ENCODE peak calls at places on chromosomes 1 and 21, in six cellular contexts. X, L, K, P, E and G are unnamed samples.

GRCh38 chr1:201876148-201876547 is 12.6 kb upstream of the SHISA4 start:
- DNase-seq in X (no peak), L (no peak), K (no peak), P (no peak), E (no peak), G (no peak)

GRCh38 chr1:200198247-200198646 is 170.7 kb downstream of the NR5A2 start:
- DNase-seq in X (no peak), L (no peak), K (no peak), P (no peak), E (no peak), G (no peak)

GRCh38 chr1:156146749-156147405 is 6.5 kb upstream of the SEMA4A start:
- DNase-seq in X (no peak), L (no peak), K (no peak), P (no peak), E (no peak), G (no peak)

GRCh38 chr1:109652446-109652845 is 3.5 kb upstream of the GSTM4 start:
- DNase-seq in X (no peak), L (no peak), K (no peak), P (no peak), E (no peak), G (no peak)

GRCh38 chr21:41593051-41593783 is 85.3 kb upstream of the TMPRSS2 start:
- DNase-seq in X (no peak), L (no peak), K (no peak), P (no peak), E (no peak), G (no peak)

GRCh38 chr1:238465449-238465848 is 574.7 kb upstream of the ZP4 start:
- DNase-seq in X (no peak), L (no peak), K (no peak), P (no peak), E (no peak), G (no peak)

GRCh38 chr1:222087207-222087920 is 345.5 kb upstream of the DUSP10 start:
- DNase-seq in X (no peak), L (no peak), K (no peak), P (no peak), E (no peak), G (no peak)

GRCh38 chr21:36976882-36977651 is 10.6 kb upstream of the HLCS start:
- DNase-seq in X (peak; percentile 41), L (peak; percentile 30), K (peak; percentile 74), P (no peak), E (peak; percentile 52), G (no peak)

GRCh38 chr1:150650193-150650592 is 20.8 kb upstream of the ENSA start:
- DNase-seq in X (no peak), L (no peak), K (no peak), P (no peak), E (no peak), G (no peak)

GRCh38 chr1:41573803-41574713 is 89.6 kb upstream of the EDN2 start:
- DNase-seq in X (peak; percentile 52), L (peak; percentile 63), K (peak; percentile 87), P (peak; percentile 65), E (peak; percentile 67), G (peak; percentile 71)

GRCh38 chr1:40808444-40808843 is 24.9 kb downstream of the KCNQ4 start:
- DNase-seq in X (no peak), L (no peak), K (no peak), P (no peak), E (no peak), G (no peak)

GRCh38 chr1:230303822-230304221 is 122.3 kb downstream of the PGBD5 start:
- DNase-seq in X (peak; percentile 32), L (no peak), K (no peak), P (no peak), E (no peak), G (no peak)